ENCODE peak calls at places on chromosomes 11 and 22, in ten cellular contexts. K is mucosa of descending colon, M is pancreas, Q is OCI-LY7, F is AG09309, G is fibroblast of lung, Z is colonic mucosa, O is IMR-90, X is astrocyte, B is cardiac fibroblast. L is an unnamed sample.
A peak's percentile ranks its signal among the peaks of the same experiment; 100 is the strongest.

GRCh38 chr11:30488304-30488998 is 97.7 kb downstream of the MPPED2 start:
- DNase-seq in X (peak; percentile 43), K (no peak), M (peak; percentile 68), B (peak; percentile 41), O (peak; percentile 81), Q (no peak), G (peak; percentile 95), Z (peak; percentile 81), F (no peak), L (peak; percentile 6)

GRCh38 chr11:119190531-119190930 is 5.3 kb downstream of the NHERF4 start:
- DNase-seq in M (no peak), G (no peak), Z (no peak), B (no peak), Q (no peak), O (no peak), F (no peak), X (no peak), K (no peak), L (no peak)

GRCh38 chr11:69383946-69384547 is 90.1 kb downstream of the MYEOV start:
- DNase-seq in M (no peak), Z (no peak), K (no peak), O (no peak), F (no peak), B (no peak), X (no peak), G (no peak), Q (no peak), L (no peak)

GRCh38 chr11:94198718-94199117 is 70.1 kb downstream of the PANX1 start:
- DNase-seq in Z (no peak), G (no peak), X (no peak), O (no peak), M (no peak), B (no peak), Q (no peak), K (no peak), F (no peak), L (no peak)

GRCh38 chr11:61955031-61955415 is 4.9 kb downstream of the BEST1 start:
- DNase-seq in B (peak; percentile 92), M (peak; percentile 28), O (peak; percentile 87), Q (no peak), F (peak; percentile 72), Z (peak; percentile 48), K (peak; percentile 50), X (peak; percentile 40), G (peak; percentile 93), L (peak; percentile 89)

GRCh38 chr11:48093795-48094642 is 113.7 kb downstream of the PTPRJ start:
- DNase-seq in G (peak; percentile 90), F (no peak), M (peak; percentile 31), X (peak; percentile 33), Q (no peak), O (peak; percentile 78), B (peak; percentile 33), K (no peak), Z (peak; percentile 42), L (peak; percentile 17)

GRCh38 chr11:66204412-66204811 is 64.0 kb upstream of the RAB1B start:
- DNase-seq in B (no peak), G (no peak), K (no peak), O (no peak), Q (no peak), X (no peak), F (no peak), M (no peak), Z (no peak), L (no peak)

GRCh38 chr11:44634401-44635281 is 69.2 kb downstream of the CD82 start:
- DNase-seq in Z (no peak), F (no peak), X (peak; percentile 69), B (peak; percentile 71), M (peak; percentile 75), O (peak; percentile 79), G (peak; percentile 86), K (peak; percentile 50), Q (peak; percentile 24), L (peak; percentile 30)

GRCh38 chr11:18245396-18245795 is 3.1 kb downstream of the SAA2 start:
- DNase-seq in G (no peak), B (no peak), Q (no peak), K (no peak), X (no peak), M (no peak), Z (no peak), O (no peak), F (no peak), L (no peak)

GRCh38 chr11:114293201-114293711 is 2.9 kb upstream of the NNMT start:
- DNase-seq in M (no peak), Z (no peak), B (peak; percentile 12), O (no peak), K (no peak), G (no peak), F (no peak), Q (no peak), X (no peak), L (peak; percentile 40)

GRCh38 chr11:119375629-119376196 is 5.8 kb downstream of the USP2 start:
- DNase-seq in Q (no peak), Z (peak; percentile 58), F (no peak), M (peak; percentile 66), B (peak; percentile 83), G (peak; percentile 95), K (peak; percentile 69), X (peak; percentile 71), O (peak; percentile 86), L (peak; percentile 60)

GRCh38 chr22:43550024-43550620 is 138.3 kb downstream of the MPPED1 start:
- DNase-seq in G (no peak), M (no peak), K (no peak), B (no peak), Q (no peak), Z (no peak), O (no peak), X (no peak), F (no peak), L (no peak)

GRCh38 chr22:46068176-46068907 is 82.0 kb upstream of the PPARA start:
- DNase-seq in O (no peak), X (no peak), G (no peak), B (no peak), K (no peak), M (no peak), F (no peak), Z (no peak), Q (no peak), L (no peak)
- H3K4me3 ChIP-seq in O (peak overlapping the region; percentile 81), X (peak overlapping the region; percentile 62), G (peak overlapping the region; percentile 43), B (peak overlapping the region; percentile 68), K (no peak overlapping the region), M (peak overlapping the region; percentile 98), F (no peak overlapping the region), Z (peak overlapping the region; percentile 83), Q (peak overlapping the region; percentile 66), L (peak overlapping the region; percentile 74)

GRCh38 chr11:6474423-6474792 is 667 bp upstream of the TRIM3 start:
- DNase-seq in G (no peak), F (no peak), Q (no peak), K (no peak), B (no peak), M (no peak), O (no peak), Z (no peak), X (no peak), L (no peak)

GRCh38 chr11:6474806-6475500 is 1.2 kb upstream of the TRIM3 start:
- DNase-seq in O (peak; percentile 6), G (no peak), M (no peak), F (no peak), B (no peak), X (no peak), Q (no peak), Z (no peak), K (no peak), L (no peak)

GRCh38 chr11:6475936-6476335 is 2.2 kb upstream of the TRIM3 start:
- DNase-seq in O (no peak), G (no peak), M (peak; percentile 68), F (no peak), B (no peak), Q (no peak), Z (no peak), X (no peak), K (no peak), L (no peak)

GRCh38 chr11:6472934-6473333 is 807 bp downstream of the TRIM3 start:
- DNase-seq in F (no peak), X (no peak), Z (no peak), B (no peak), Q (no peak), M (no peak), K (no peak), O (no peak), G (no peak), L (no peak)

GRCh38 chr11:6473481-6474422 is at the start of gene TRIM3:
- DNase-seq in Z (peak; percentile 96), B (peak; percentile 94), M (peak; percentile 93), X (peak; percentile 72), G (peak; percentile 84), Q (peak; percentile 81), O (peak; percentile 80), F (peak; percentile 45), K (peak; percentile 97), L (peak; percentile 87)
- TF ChIP-seq CTCF in Z (no peak), B (peak; percentile 27), M (no peak), X (peak; percentile 25), G (peak; percentile 49), Q (no peak), O (peak; percentile 47), F (peak; percentile 50), K (no peak), L (peak; percentile 51)

GRCh38 chr22:34333285-34333684 is 413.0 kb upstream of the LARGE1 start:
- DNase-seq in G (no peak), F (no peak), O (no peak), M (no peak), Q (no peak), X (no peak), Z (no peak), K (no peak), B (no peak), L (no peak)

GRCh38 chr22:34330432-34330831 is 410.2 kb upstream of the LARGE1 start:
- DNase-seq in O (no peak), F (no peak), Q (no peak), X (no peak), Z (no peak), G (no peak), B (no peak), M (no peak), K (no peak), L (no peak)

GRCh38 chr22:34334893-34335292 is 414.6 kb upstream of the LARGE1 start:
- DNase-seq in G (no peak), Q (peak; percentile 61), F (no peak), K (no peak), Z (no peak), M (no peak), O (no peak), X (no peak), B (no peak), L (no peak)
- H3K4me3 ChIP-seq in G (no peak overlapping the region), Q (no peak overlapping the region), F (no peak overlapping the region), K (no peak overlapping the region), Z (no peak overlapping the region), M (no peak overlapping the region), O (no peak overlapping the region), X (no peak overlapping the region), B (no peak overlapping the region), L (no peak overlapping the region)

DNA sequence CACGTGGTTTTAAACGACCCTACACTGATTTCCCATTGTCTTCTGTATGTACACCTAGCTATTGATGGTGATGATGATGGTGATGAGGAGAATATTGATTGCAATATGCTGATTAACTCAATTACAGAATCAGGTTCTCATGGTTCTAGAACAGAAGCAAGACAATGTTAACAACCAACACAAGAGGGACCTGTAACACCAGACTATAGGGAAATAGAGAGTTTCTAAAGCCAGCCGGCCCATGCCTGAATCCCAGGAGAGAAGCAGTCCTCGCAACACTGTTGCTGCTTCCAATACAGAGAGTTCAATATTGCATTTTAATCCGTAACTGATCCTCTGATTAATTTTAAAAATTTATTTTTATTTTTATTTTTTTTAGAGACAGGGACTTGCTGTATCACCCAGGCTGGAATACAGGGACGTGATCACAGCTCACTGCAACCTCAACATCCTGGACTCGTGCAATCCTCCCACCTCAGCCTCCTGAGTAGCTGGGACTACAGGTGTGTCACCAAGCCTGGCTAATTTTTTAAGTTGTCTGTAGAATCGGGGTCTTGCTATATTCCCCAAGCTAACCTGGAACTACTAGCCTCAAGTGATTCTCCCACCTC is 22.2 kb upstream of the UBASH3B start:
- DNase-seq in M (no peak), X (peak; percentile 38), K (no peak), G (peak; percentile 77), Q (peak; percentile 79), F (no peak), Z (no peak), O (peak; percentile 69), B (peak; percentile 77), L (peak; percentile 68)
- TF ChIP-seq CTCF in M (no peak), X (peak; percentile 60), K (no peak), G (peak; percentile 67), Q (peak; percentile 94), F (peak; percentile 55), Z (no peak), O (peak; percentile 65), B (peak; percentile 62), L (peak; percentile 79)